ENCODE peak calls at places on chromosomes 12 and 14, in ten cellular contexts. One of them, this sample, is unnamed.

GRCh38 chr12:86724716-86725115 is 468.5 kb upstream of the MGAT4C start:
- DNase-seq in GM04503: peak; percentile 57
- DNase-seq in lung: no peak
- DNase-seq in HuH-7: no peak
- DNase-seq in mucosa of descending colon: no peak
- DNase-seq in activated CD4-positive, CD25-positive, alpha-beta regulatory T cell: no peak
- DNase-seq in NCI-H1105: no peak
- DNase-seq in non-pigmented ciliary epithelial cell: peak; percentile 57
- DNase-seq in activated CD8-positive, alpha-beta memory T cell treated with anti-CD3 and anti-CD28 coated beads for 4 hours: no peak
- DNase-seq in iris pigment epithelial cell: peak; percentile 89
- DNase-seq in this sample: no peak

GRCh38 chr12:130086248-130086647 is 76.0 kb upstream of the FZD10 start:
- DNase-seq in GM04503: no peak
- DNase-seq in lung: no peak
- DNase-seq in HuH-7: no peak
- DNase-seq in mucosa of descending colon: no peak
- DNase-seq in activated CD4-positive, CD25-positive, alpha-beta regulatory T cell: no peak
- DNase-seq in NCI-H1105: no peak
- DNase-seq in non-pigmented ciliary epithelial cell: no peak
- DNase-seq in activated CD8-positive, alpha-beta memory T cell treated with anti-CD3 and anti-CD28 coated beads for 4 hours: no peak
- DNase-seq in iris pigment epithelial cell: no peak
- DNase-seq in this sample: no peak

GRCh38 chr12:48060474-48060873 is 45.4 kb downstream of the SENP1 start:
- DNase-seq in GM04503: no peak
- DNase-seq in lung: no peak
- DNase-seq in HuH-7: no peak
- DNase-seq in mucosa of descending colon: no peak
- DNase-seq in activated CD4-positive, CD25-positive, alpha-beta regulatory T cell: no peak
- DNase-seq in NCI-H1105: no peak
- DNase-seq in non-pigmented ciliary epithelial cell: no peak
- DNase-seq in activated CD8-positive, alpha-beta memory T cell treated with anti-CD3 and anti-CD28 coated beads for 4 hours: no peak
- DNase-seq in iris pigment epithelial cell: peak; percentile 20
- DNase-seq in this sample: no peak

GRCh38 chr12:3632256-3633240 is 120.4 kb downstream of the CRACR2A start:
- DNase-seq in GM04503: no peak
- DNase-seq in lung: no peak
- DNase-seq in HuH-7: no peak
- DNase-seq in mucosa of descending colon: no peak
- DNase-seq in activated CD4-positive, CD25-positive, alpha-beta regulatory T cell: no peak
- DNase-seq in NCI-H1105: no peak
- DNase-seq in non-pigmented ciliary epithelial cell: no peak
- DNase-seq in activated CD8-positive, alpha-beta memory T cell treated with anti-CD3 and anti-CD28 coated beads for 4 hours: no peak
- DNase-seq in iris pigment epithelial cell: peak; percentile 54
- DNase-seq in this sample: no peak

GRCh38 chr14:66603945-66604344 is 96.0 kb downstream of the GPHN start:
- DNase-seq in GM04503: no peak
- DNase-seq in lung: no peak
- DNase-seq in HuH-7: no peak
- DNase-seq in mucosa of descending colon: no peak
- DNase-seq in activated CD4-positive, CD25-positive, alpha-beta regulatory T cell: no peak
- DNase-seq in NCI-H1105: no peak
- DNase-seq in non-pigmented ciliary epithelial cell: no peak
- DNase-seq in activated CD8-positive, alpha-beta memory T cell treated with anti-CD3 and anti-CD28 coated beads for 4 hours: no peak
- DNase-seq in iris pigment epithelial cell: no peak
- DNase-seq in this sample: no peak

GRCh38 chr14:51023964-51024363 is 70.9 kb downstream of the TRIM9 start:
- DNase-seq in GM04503: no peak
- DNase-seq in lung: no peak
- DNase-seq in HuH-7: no peak
- DNase-seq in mucosa of descending colon: peak; percentile 21
- DNase-seq in activated CD4-positive, CD25-positive, alpha-beta regulatory T cell: no peak
- DNase-seq in NCI-H1105: no peak
- DNase-seq in non-pigmented ciliary epithelial cell: no peak
- DNase-seq in activated CD8-positive, alpha-beta memory T cell treated with anti-CD3 and anti-CD28 coated beads for 4 hours: no peak
- DNase-seq in iris pigment epithelial cell: no peak
- DNase-seq in this sample: no peak

GRCh38 chr14:93965968-93966474 is 10.3 kb downstream of the ASB2 start:
- DNase-seq in GM04503: no peak
- DNase-seq in lung: no peak
- DNase-seq in HuH-7: no peak
- DNase-seq in mucosa of descending colon: no peak
- DNase-seq in activated CD4-positive, CD25-positive, alpha-beta regulatory T cell: no peak
- DNase-seq in NCI-H1105: no peak
- DNase-seq in non-pigmented ciliary epithelial cell: no peak
- DNase-seq in activated CD8-positive, alpha-beta memory T cell treated with anti-CD3 and anti-CD28 coated beads for 4 hours: no peak
- DNase-seq in iris pigment epithelial cell: no peak
- DNase-seq in this sample: peak; percentile 51

GRCh38 chr14:84006643-84007137 is 1523.3 kb upstream of the FLRT2 start:
- DNase-seq in GM04503: no peak
- DNase-seq in lung: no peak
- DNase-seq in HuH-7: no peak
- DNase-seq in mucosa of descending colon: no peak
- DNase-seq in activated CD4-positive, CD25-positive, alpha-beta regulatory T cell: no peak
- DNase-seq in NCI-H1105: peak; percentile 91
- DNase-seq in non-pigmented ciliary epithelial cell: no peak
- DNase-seq in activated CD8-positive, alpha-beta memory T cell treated with anti-CD3 and anti-CD28 coated beads for 4 hours: no peak
- DNase-seq in iris pigment epithelial cell: peak; percentile 1
- DNase-seq in this sample: no peak

GRCh38 chr12:54051916-54052744 is 1.5 kb upstream of the HOXC4 start:
- DNase-seq in GM04503: no peak
- DNase-seq in lung: no peak
- DNase-seq in HuH-7: peak; percentile 67
- DNase-seq in mucosa of descending colon: peak; percentile 55
- DNase-seq in activated CD4-positive, CD25-positive, alpha-beta regulatory T cell: no peak
- DNase-seq in NCI-H1105: peak; percentile 38
- DNase-seq in non-pigmented ciliary epithelial cell: no peak
- DNase-seq in activated CD8-positive, alpha-beta memory T cell treated with anti-CD3 and anti-CD28 coated beads for 4 hours: no peak
- DNase-seq in iris pigment epithelial cell: no peak
- DNase-seq in this sample: no peak

GRCh38 chr12:66092559-66093269 is 37.8 kb downstream of the LLPH start:
- DNase-seq in GM04503: no peak
- DNase-seq in lung: no peak
- DNase-seq in HuH-7: no peak
- DNase-seq in mucosa of descending colon: no peak
- DNase-seq in activated CD4-positive, CD25-positive, alpha-beta regulatory T cell: no peak
- DNase-seq in NCI-H1105: no peak
- DNase-seq in non-pigmented ciliary epithelial cell: no peak
- DNase-seq in activated CD8-positive, alpha-beta memory T cell treated with anti-CD3 and anti-CD28 coated beads for 4 hours: no peak
- DNase-seq in iris pigment epithelial cell: peak; percentile 78
- DNase-seq in this sample: peak; percentile 83

GRCh38 chr12:96099986-96100385 is 64.6 kb upstream of the LTA4H start:
- DNase-seq in GM04503: no peak
- DNase-seq in lung: no peak
- DNase-seq in HuH-7: no peak
- DNase-seq in mucosa of descending colon: no peak
- DNase-seq in activated CD4-positive, CD25-positive, alpha-beta regulatory T cell: no peak
- DNase-seq in NCI-H1105: no peak
- DNase-seq in non-pigmented ciliary epithelial cell: no peak
- DNase-seq in activated CD8-positive, alpha-beta memory T cell treated with anti-CD3 and anti-CD28 coated beads for 4 hours: no peak
- DNase-seq in iris pigment epithelial cell: no peak
- DNase-seq in this sample: no peak

GRCh38 chr12:132482771-132483170 is 7.2 kb upstream of the FBRSL1 start:
- DNase-seq in GM04503: no peak
- DNase-seq in lung: no peak
- DNase-seq in HuH-7: no peak
- DNase-seq in mucosa of descending colon: no peak
- DNase-seq in activated CD4-positive, CD25-positive, alpha-beta regulatory T cell: no peak
- DNase-seq in NCI-H1105: no peak
- DNase-seq in non-pigmented ciliary epithelial cell: no peak
- DNase-seq in activated CD8-positive, alpha-beta memory T cell treated with anti-CD3 and anti-CD28 coated beads for 4 hours: no peak
- DNase-seq in iris pigment epithelial cell: no peak
- DNase-seq in this sample: no peak

GRCh38 chr14:105477659-105478623 is 3.3 kb downstream of the CRIP2 start:
- DNase-seq in GM04503: no peak
- DNase-seq in lung: no peak
- DNase-seq in HuH-7: no peak
- DNase-seq in mucosa of descending colon: peak; percentile 25
- DNase-seq in activated CD4-positive, CD25-positive, alpha-beta regulatory T cell: peak; percentile 58
- DNase-seq in NCI-H1105: peak; percentile 17
- DNase-seq in non-pigmented ciliary epithelial cell: no peak
- DNase-seq in activated CD8-positive, alpha-beta memory T cell treated with anti-CD3 and anti-CD28 coated beads for 4 hours: no peak
- DNase-seq in iris pigment epithelial cell: no peak
- DNase-seq in this sample: no peak

GRCh38 chr12:14928946-14929345 is 9.4 kb downstream of the ERP27 start:
- DNase-seq in GM04503: no peak
- DNase-seq in lung: peak; percentile 67
- DNase-seq in HuH-7: no peak
- DNase-seq in mucosa of descending colon: peak; percentile 54
- DNase-seq in activated CD4-positive, CD25-positive, alpha-beta regulatory T cell: no peak
- DNase-seq in NCI-H1105: no peak
- DNase-seq in non-pigmented ciliary epithelial cell: no peak
- DNase-seq in activated CD8-positive, alpha-beta memory T cell treated with anti-CD3 and anti-CD28 coated beads for 4 hours: no peak
- DNase-seq in iris pigment epithelial cell: peak; percentile 29
- DNase-seq in this sample: peak; percentile 49

GRCh38 chr14:85534435-85534834 is 4.5 kb downstream of the FLRT2 start:
- DNase-seq in GM04503: no peak
- DNase-seq in lung: no peak
- DNase-seq in HuH-7: peak; percentile 5
- DNase-seq in mucosa of descending colon: no peak
- DNase-seq in activated CD4-positive, CD25-positive, alpha-beta regulatory T cell: no peak
- DNase-seq in NCI-H1105: no peak
- DNase-seq in non-pigmented ciliary epithelial cell: no peak
- DNase-seq in activated CD8-positive, alpha-beta memory T cell treated with anti-CD3 and anti-CD28 coated beads for 4 hours: no peak
- DNase-seq in iris pigment epithelial cell: peak; percentile 46
- DNase-seq in this sample: no peak

GRCh38 chr12:31736472-31736871 is 7.7 kb upstream of the AMN1 start:
- DNase-seq in GM04503: peak; percentile 55
- DNase-seq in lung: no peak
- DNase-seq in HuH-7: no peak
- DNase-seq in mucosa of descending colon: no peak
- DNase-seq in activated CD4-positive, CD25-positive, alpha-beta regulatory T cell: peak; percentile 9
- DNase-seq in NCI-H1105: no peak
- DNase-seq in non-pigmented ciliary epithelial cell: peak; percentile 82
- DNase-seq in activated CD8-positive, alpha-beta memory T cell treated with anti-CD3 and anti-CD28 coated beads for 4 hours: no peak
- DNase-seq in iris pigment epithelial cell: peak; percentile 91
- DNase-seq in this sample: peak; percentile 94

GRCh38 chr12:15856097-15856982 is 25.8 kb upstream of the STRAP start:
- DNase-seq in GM04503: no peak
- DNase-seq in lung: peak; percentile 54
- DNase-seq in HuH-7: no peak
- DNase-seq in mucosa of descending colon: peak; percentile 89
- DNase-seq in activated CD4-positive, CD25-positive, alpha-beta regulatory T cell: peak; percentile 3
- DNase-seq in NCI-H1105: peak; percentile 35
- DNase-seq in non-pigmented ciliary epithelial cell: peak; percentile 37
- DNase-seq in activated CD8-positive, alpha-beta memory T cell treated with anti-CD3 and anti-CD28 coated beads for 4 hours: peak; percentile 8
- DNase-seq in iris pigment epithelial cell: peak; percentile 80
- DNase-seq in this sample: peak; percentile 68

GRCh38 chr12:131044760-131045381 is 91.2 kb downstream of the ADGRD1 start:
- DNase-seq in GM04503: no peak
- DNase-seq in lung: no peak
- DNase-seq in HuH-7: no peak
- DNase-seq in mucosa of descending colon: no peak
- DNase-seq in activated CD4-positive, CD25-positive, alpha-beta regulatory T cell: no peak
- DNase-seq in NCI-H1105: no peak
- DNase-seq in non-pigmented ciliary epithelial cell: no peak
- DNase-seq in activated CD8-positive, alpha-beta memory T cell treated with anti-CD3 and anti-CD28 coated beads for 4 hours: no peak
- DNase-seq in iris pigment epithelial cell: peak; percentile 3
- DNase-seq in this sample: no peak

GRCh38 chr12:50637870-50638481 is 125.9 kb upstream of the ATF1 start:
- DNase-seq in GM04503: no peak
- DNase-seq in lung: no peak
- DNase-seq in HuH-7: peak; percentile 32
- DNase-seq in mucosa of descending colon: no peak
- DNase-seq in activated CD4-positive, CD25-positive, alpha-beta regulatory T cell: no peak
- DNase-seq in NCI-H1105: peak; percentile 5
- DNase-seq in non-pigmented ciliary epithelial cell: no peak
- DNase-seq in activated CD8-positive, alpha-beta memory T cell treated with anti-CD3 and anti-CD28 coated beads for 4 hours: no peak
- DNase-seq in iris pigment epithelial cell: peak; percentile 63
- DNase-seq in this sample: peak; percentile 53

GRCh38 chr12:52167578-52167977 is 24.2 kb downstream of the KRT80 start:
- DNase-seq in GM04503: no peak
- DNase-seq in lung: no peak
- DNase-seq in HuH-7: no peak
- DNase-seq in mucosa of descending colon: no peak
- DNase-seq in activated CD4-positive, CD25-positive, alpha-beta regulatory T cell: no peak
- DNase-seq in NCI-H1105: no peak
- DNase-seq in non-pigmented ciliary epithelial cell: no peak
- DNase-seq in activated CD8-positive, alpha-beta memory T cell treated with anti-CD3 and anti-CD28 coated beads for 4 hours: no peak
- DNase-seq in iris pigment epithelial cell: no peak
- DNase-seq in this sample: no peak

GRCh38 chr12:130775953-130776856 is 60.1 kb upstream of the RIMBP2 start:
- DNase-seq in GM04503: peak; percentile 31
- DNase-seq in lung: peak; percentile 39
- DNase-seq in HuH-7: peak; percentile 88
- DNase-seq in mucosa of descending colon: peak; percentile 36
- DNase-seq in activated CD4-positive, CD25-positive, alpha-beta regulatory T cell: no peak
- DNase-seq in NCI-H1105: no peak
- DNase-seq in non-pigmented ciliary epithelial cell: peak; percentile 65
- DNase-seq in activated CD8-positive, alpha-beta memory T cell treated with anti-CD3 and anti-CD28 coated beads for 4 hours: peak; percentile 28
- DNase-seq in iris pigment epithelial cell: peak; percentile 85
- DNase-seq in this sample: peak; percentile 84

GRCh38 chr12:79886917-79887519 is 47.9 kb downstream of the PPP1R12A start:
- DNase-seq in GM04503: no peak
- DNase-seq in lung: no peak
- DNase-seq in HuH-7: peak; percentile 8
- DNase-seq in mucosa of descending colon: no peak
- DNase-seq in activated CD4-positive, CD25-positive, alpha-beta regulatory T cell: no peak
- DNase-seq in NCI-H1105: peak; percentile 40
- DNase-seq in non-pigmented ciliary epithelial cell: peak; percentile 30
- DNase-seq in activated CD8-positive, alpha-beta memory T cell treated with anti-CD3 and anti-CD28 coated beads for 4 hours: no peak
- DNase-seq in iris pigment epithelial cell: peak; percentile 64
- DNase-seq in this sample: peak; percentile 53

GRCh38 chr12:113802000-113802749 is 163.9 kb downstream of the RBM19 start:
- DNase-seq in GM04503: no peak
- DNase-seq in lung: no peak
- DNase-seq in HuH-7: no peak
- DNase-seq in mucosa of descending colon: no peak
- DNase-seq in activated CD4-positive, CD25-positive, alpha-beta regulatory T cell: no peak
- DNase-seq in NCI-H1105: no peak
- DNase-seq in non-pigmented ciliary epithelial cell: no peak
- DNase-seq in activated CD8-positive, alpha-beta memory T cell treated with anti-CD3 and anti-CD28 coated beads for 4 hours: no peak
- DNase-seq in iris pigment epithelial cell: no peak
- DNase-seq in this sample: no peak

GRCh38 chr14:25431211-25432076 is 381.5 kb upstream of the STXBP6 start:
- DNase-seq in GM04503: no peak
- DNase-seq in lung: no peak
- DNase-seq in HuH-7: peak; percentile 17
- DNase-seq in mucosa of descending colon: peak; percentile 65
- DNase-seq in activated CD4-positive, CD25-positive, alpha-beta regulatory T cell: no peak
- DNase-seq in NCI-H1105: no peak
- DNase-seq in non-pigmented ciliary epithelial cell: no peak
- DNase-seq in activated CD8-positive, alpha-beta memory T cell treated with anti-CD3 and anti-CD28 coated beads for 4 hours: no peak
- DNase-seq in iris pigment epithelial cell: peak; percentile 3
- DNase-seq in this sample: peak; percentile 9

GRCh38 chr12:4562034-4562657 is at the start of gene DYRK4:
- DNase-seq in GM04503: no peak
- DNase-seq in lung: peak; percentile 68
- DNase-seq in HuH-7: peak; percentile 73
- DNase-seq in mucosa of descending colon: peak; percentile 97
- DNase-seq in activated CD4-positive, CD25-positive, alpha-beta regulatory T cell: no peak
- DNase-seq in NCI-H1105: peak; percentile 42
- DNase-seq in non-pigmented ciliary epithelial cell: no peak
- DNase-seq in activated CD8-positive, alpha-beta memory T cell treated with anti-CD3 and anti-CD28 coated beads for 4 hours: no peak
- DNase-seq in iris pigment epithelial cell: peak; percentile 79
- DNase-seq in this sample: peak; percentile 72

GRCh38 chr12:127282786-127283565 is 984.0 kb upstream of the TMEM132C start:
- DNase-seq in GM04503: no peak
- DNase-seq in lung: no peak
- DNase-seq in HuH-7: no peak
- DNase-seq in mucosa of descending colon: no peak
- DNase-seq in activated CD4-positive, CD25-positive, alpha-beta regulatory T cell: no peak
- DNase-seq in NCI-H1105: no peak
- DNase-seq in non-pigmented ciliary epithelial cell: no peak
- DNase-seq in activated CD8-positive, alpha-beta memory T cell treated with anti-CD3 and anti-CD28 coated beads for 4 hours: no peak
- DNase-seq in iris pigment epithelial cell: no peak
- DNase-seq in this sample: no peak

GRCh38 chr14:55780156-55780946 is 200.3 kb downstream of the KTN1 start:
- DNase-seq in GM04503: peak; percentile 19
- DNase-seq in lung: peak; percentile 63
- DNase-seq in HuH-7: no peak
- DNase-seq in mucosa of descending colon: no peak
- DNase-seq in activated CD4-positive, CD25-positive, alpha-beta regulatory T cell: no peak
- DNase-seq in NCI-H1105: no peak
- DNase-seq in non-pigmented ciliary epithelial cell: no peak
- DNase-seq in activated CD8-positive, alpha-beta memory T cell treated with anti-CD3 and anti-CD28 coated beads for 4 hours: no peak
- DNase-seq in iris pigment epithelial cell: peak; percentile 87
- DNase-seq in this sample: peak; percentile 91

GRCh38 chr14:63908667-63909264 is 56.0 kb downstream of the SYNE2 start:
- DNase-seq in GM04503: no peak
- DNase-seq in lung: no peak
- DNase-seq in HuH-7: no peak
- DNase-seq in mucosa of descending colon: no peak
- DNase-seq in activated CD4-positive, CD25-positive, alpha-beta regulatory T cell: no peak
- DNase-seq in NCI-H1105: no peak
- DNase-seq in non-pigmented ciliary epithelial cell: no peak
- DNase-seq in activated CD8-positive, alpha-beta memory T cell treated with anti-CD3 and anti-CD28 coated beads for 4 hours: no peak
- DNase-seq in iris pigment epithelial cell: no peak
- DNase-seq in this sample: no peak